ENCODE peak calls at places on chromosome 16, in four cellular contexts. O, G, C and Z are unnamed samples.

GRCh38 chr16:49414651-49415050 is 41.0 kb downstream of the C16orf78 start:
- DNase-seq in O (no peak), G (no peak), C (no peak), Z (no peak)

GRCh38 chr16:71350821-71351557 is 7.5 kb upstream of the CALB2 start:
- DNase-seq in O (no peak), G (no peak), C (no peak), Z (no peak)

GRCh38 chr16:523097-523741 is 4.3 kb upstream of the CAPN15 start:
- DNase-seq in O (no peak), G (no peak), C (no peak), Z (no peak)

GRCh38 chr16:84929421-84930297 is 81.7 kb downstream of the ZDHHC7 start:
- DNase-seq in O (peak), G (no peak), C (no peak), Z (no peak)

GRCh38 chr16:56343661-56344517 is 81.5 kb downstream of the AMFR start:
- DNase-seq in O (no peak), G (no peak), C (no peak), Z (no peak)

GRCh38 chr16:85969159-85969558 is 70.2 kb downstream of the IRF8 start:
- DNase-seq in O (peak), G (no peak), C (no peak), Z (no peak)

GRCh38 chr16:58481931-58482330 is 18.0 kb upstream of the NDRG4 start:
- DNase-seq in O (no peak), G (no peak), C (no peak), Z (no peak)

GRCh38 chr16:69563605-69564580 is 1.9 kb upstream of the NFAT5 start:
- DNase-seq in O (peak), G (no peak), C (peak), Z (peak)

GRCh38 chr16:86029131-86029741 is 130.3 kb downstream of the IRF8 start:
- DNase-seq in O (peak), G (peak), C (no peak), Z (no peak)